ENCODE peak calls at places on chromosomes 3 and 15, in four cellular contexts. R is esophagus squamous epithelium, F is body of pancreas, G is transverse colon. M is an unnamed sample.

GRCh38 chr15:37058316-37058985 is 41.9 kb downstream of the MEIS2 start:
- DNase-seq in R (no peak), F (no peak), G (no peak), M (no peak)

GRCh38 chr3:197354195-197355059 is 56.0 kb upstream of the DLG1 start:
- DNase-seq in R (no peak), F (peak; percentile 16), G (peak; percentile 49), M (peak; percentile 61)

GRCh38 chr15:63948971-63949370 is 97.3 kb downstream of the DAPK2 start:
- DNase-seq in R (no peak), F (no peak), G (no peak), M (no peak)

GRCh38 chr3:172287811-172288477 is 160.3 kb downstream of the GHSR start:
- DNase-seq in R (no peak), F (no peak), G (no peak), M (no peak)

GRCh38 chr15:51011212-51011611 is 83.5 kb downstream of the TNFAIP8L3 start:
- DNase-seq in R (no peak), F (no peak), G (no peak), M (no peak)

GRCh38 chr3:49700453-49701128 is 11.2 kb downstream of the RNF123 start:
- DNase-seq in R (no peak), F (no peak), G (no peak), M (no peak)

GRCh38 chr3:197718904-197719303 is 17.8 kb downstream of the RUBCN start:
- DNase-seq in R (no peak), F (peak; percentile 13), G (no peak), M (no peak)

GRCh38 chr3:49869525-49870126 is at the start of gene CAMKV:
- DNase-seq in R (no peak), F (no peak), G (no peak), M (no peak)

GRCh38 chr15:95032181-95032580 is 800.8 kb downstream of the MCTP2 start:
- DNase-seq in R (no peak), F (no peak), G (no peak), M (no peak)

GRCh38 chr15:58212909-58213526 is 74.8 kb downstream of the AQP9 start:
- DNase-seq in R (no peak), F (peak; percentile 27), G (no peak), M (peak; percentile 28)

GRCh38 chr3:157347577-157348303 is 88.9 kb upstream of the PTX3 start:
- DNase-seq in R (no peak), F (no peak), G (no peak), M (peak; percentile 46)
- TF ChIP-seq CTCF in R (no peak), F (peak; percentile 4), G (no peak), M (no peak)

DNA sequence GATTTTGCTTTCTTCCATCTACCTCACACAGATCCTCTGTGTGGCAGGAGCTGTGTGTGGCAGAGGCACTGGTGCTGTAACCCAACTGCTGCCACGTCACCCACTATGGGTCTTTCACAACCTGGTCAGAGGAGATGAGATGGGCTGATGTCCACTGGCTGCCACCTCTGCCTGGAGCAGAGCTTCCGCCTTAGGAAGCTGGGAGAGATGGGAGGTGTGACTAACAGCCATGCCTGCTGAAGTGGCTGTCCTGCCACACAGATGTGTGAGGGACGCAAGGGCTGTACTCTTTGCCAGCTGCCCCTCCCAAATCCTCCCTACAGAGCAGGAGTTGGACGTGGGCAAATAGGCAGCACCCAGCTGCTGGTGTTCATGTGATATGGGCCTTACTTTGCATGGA is 329.5 kb downstream of the GABRB3 start:
- DNase-seq in R (no peak), F (no peak), G (no peak), M (no peak)
- H3K9me3 ChIP-seq in R (no peaks in the 10 kb centered on the region), F (no peaks in the 10 kb centered on the region), G (no peaks in the 10 kb centered on the region), M (no peaks in the 10 kb centered on the region)

GRCh38 chr3:9916346-9916733 is 558 bp upstream of the IL17RC start:
- DNase-seq in R (no peak), F (peak; percentile 16), G (no peak), M (no peak)

GRCh38 chr3:9914559-9915251 is 2.2 kb upstream of the IL17RC start:
- DNase-seq in R (no peak), F (no peak), G (no peak), M (no peak)

GRCh38 chr3:9914011-9914410 is 2.9 kb upstream of the IL17RC start:
- DNase-seq in R (no peak), F (no peak), G (no peak), M (no peak)

GRCh38 chr3:9916734-9917680 is at the start of gene IL17RC:
- DNase-seq in R (no peak), F (peak; percentile 94), G (peak; percentile 92), M (peak; percentile 88)

DNA sequence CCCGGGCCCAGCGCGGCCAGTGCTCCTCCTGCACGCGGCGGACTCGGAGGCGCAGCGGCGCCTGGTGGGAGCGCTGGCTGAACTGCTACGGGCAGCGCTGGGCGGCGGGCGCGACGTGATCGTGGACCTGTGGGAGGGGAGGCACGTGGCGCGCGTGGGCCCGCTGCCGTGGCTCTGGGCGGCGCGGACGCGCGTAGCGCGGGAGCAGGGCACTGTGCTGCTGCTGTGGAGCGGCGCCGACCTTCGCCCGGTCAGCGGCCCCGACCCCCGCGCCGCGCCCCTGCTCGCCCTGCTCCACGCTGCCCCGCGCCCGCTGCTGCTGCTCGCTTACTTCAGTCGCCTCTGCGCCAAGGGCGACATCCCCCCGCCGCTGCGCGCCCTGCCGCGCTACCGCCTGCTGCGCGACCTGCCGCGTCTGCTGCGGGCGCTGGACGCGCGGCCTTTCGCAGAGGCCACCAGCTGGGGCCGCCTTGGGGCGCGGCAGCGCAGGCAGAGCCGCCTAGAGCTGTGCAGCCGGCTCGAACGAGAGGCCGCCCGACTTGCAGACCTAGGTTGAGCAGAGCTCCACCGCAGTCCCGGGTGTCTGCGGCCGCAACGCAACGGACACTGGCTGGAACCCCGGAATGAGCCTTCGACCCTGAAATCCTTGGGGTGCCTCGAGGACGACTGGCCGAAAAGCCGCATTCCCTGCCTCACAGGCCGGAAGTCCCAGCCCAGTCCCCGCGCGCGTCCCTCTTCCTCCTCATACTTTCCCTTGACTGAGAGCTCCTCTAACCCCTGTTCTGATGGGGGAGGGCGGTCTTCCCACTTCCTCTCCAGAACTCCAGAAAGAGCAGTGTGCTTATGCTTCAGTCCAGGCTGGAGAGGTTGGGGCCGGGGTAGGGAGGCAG is 1.4 kb upstream of the IL17RC start:
- DNase-seq in R (no peak), F (peak; percentile 73), G (peak; percentile 77), M (peak; percentile 76)
- TF ChIP-seq POLR2A in R (no peak), F (peak; percentile 62), G (peak; percentile 48), M (no peak)

GRCh38 chr3:138348107-138348949 is at the start of gene MRAS:
- DNase-seq in R (no peak), F (peak; percentile 77), G (peak; percentile 67), M (peak; percentile 78)
- TF ChIP-seq CTCF in R (peak; percentile 22), F (peak; percentile 17), G (peak; percentile 31), M (no peak)

DNA sequence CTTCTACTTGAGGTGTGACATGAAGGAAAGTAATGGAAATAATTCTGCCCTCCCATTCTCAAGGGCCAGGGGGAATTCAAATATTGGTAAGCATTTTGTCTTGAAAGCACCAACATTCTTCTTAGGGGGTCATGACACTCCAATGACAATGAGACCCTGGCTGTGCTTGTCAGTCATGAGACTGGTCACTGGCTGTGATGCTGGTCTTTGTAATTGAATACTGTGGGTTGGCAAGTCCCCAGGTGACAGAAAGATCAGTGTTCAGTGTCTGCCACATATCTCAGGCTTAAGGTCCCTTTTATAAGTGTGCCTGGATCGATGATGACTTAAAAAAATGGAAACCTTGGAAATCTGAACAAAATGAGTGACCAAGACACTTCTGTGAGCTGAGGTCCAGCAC is 151.4 kb downstream of the SNRPN start:
- DNase-seq in R (no peak), F (no peak), G (no peak), M (no peak)
- H3K9me3 ChIP-seq in R (peaks cover 29% of the 10 kb centered on the region), F (no peaks in the 10 kb centered on the region), G (peaks cover 37% of the 10 kb centered on the region), M (no peaks in the 10 kb centered on the region)

GRCh38 chr3:99817437-99818240 is at the start of gene CMSS1:
- DNase-seq in R (peak; percentile 52), F (peak; percentile 94), G (peak; percentile 96), M (peak; percentile 97)
- TF ChIP-seq POLR2A in R (no peak), F (peak; percentile 78), G (peak; percentile 66), M (no peak)

GRCh38 chr3:146382386-146382785 is 87.0 kb downstream of the PLSCR2 start:
- DNase-seq in R (no peak), F (no peak), G (peak; percentile 41), M (no peak)
- TF ChIP-seq CTCF in R (no peak), F (no peak), G (peak; percentile 11), M (no peak)

GRCh38 chr15:92949604-92950249 is 49.6 kb downstream of the CHD2 start:
- DNase-seq in R (no peak), F (no peak), G (no peak), M (no peak)
- H3K9me3 ChIP-seq in R (peaks cover 25% of the 10 kb centered on the region), F (no peaks in the 10 kb centered on the region), G (peaks cover 16% of the 10 kb centered on the region), M (no peaks in the 10 kb centered on the region)

DNA sequence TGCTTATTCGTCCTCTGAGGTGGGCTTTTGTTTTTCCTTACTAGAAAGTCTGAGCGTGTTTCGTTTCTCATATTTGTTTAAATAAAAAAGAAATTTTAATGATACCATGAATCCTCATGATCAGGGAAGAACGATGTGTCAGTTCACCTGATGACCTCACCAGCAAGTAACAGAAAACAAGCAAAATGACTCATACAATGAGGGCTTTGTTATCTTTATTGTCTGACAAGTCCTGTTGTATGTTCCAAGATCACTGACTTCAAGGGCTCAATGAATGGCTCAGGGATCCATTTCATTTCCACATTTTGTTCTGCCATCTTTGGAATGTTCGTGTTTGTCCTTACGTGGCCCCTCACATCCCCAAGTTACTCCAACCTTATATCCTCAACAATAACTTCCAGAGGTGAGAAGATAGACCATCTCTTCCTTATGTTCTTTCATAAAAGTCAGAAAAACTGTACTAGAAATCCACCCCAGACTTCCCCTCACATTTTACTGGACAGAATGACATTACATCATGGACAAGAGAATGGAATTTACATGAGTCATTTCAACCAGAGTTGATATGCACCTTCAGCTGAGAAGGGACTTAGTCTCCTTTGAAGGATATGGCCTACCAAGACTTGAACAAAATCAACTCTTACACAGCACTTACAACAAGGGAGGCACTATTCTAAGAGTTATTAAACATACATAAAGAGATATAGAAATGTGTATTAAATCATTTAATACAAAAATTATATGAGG is 379.8 kb upstream of the DPH6 start:
- DNase-seq in R (no peak), F (no peak), G (no peak), M (no peak)
- TF ChIP-seq POLR2A in R (no peak), F (no peak), G (no peak), M (no peak)

GRCh38 chr15:88804257-88804656 is 1.0 kb downstream of the ACAN start:
- DNase-seq in R (no peak), F (no peak), G (no peak), M (no peak)
- TF ChIP-seq CTCF in R (no peak), F (no peak), G (no peak), M (no peak)

M was measured in testis.